ENCODE peak calls at places on chromosomes 13 and 19, in five cellular contexts. One of them, this sample, is unnamed.

GRCh38 chr13:67421475-67421874 is 191.3 kb upstream of the PCDH9 start:
- DNase-seq in psoas muscle: no peak
- DNase-seq in RWPE1: no peak
- DNase-seq in bronchial epithelial cell: no peak
- DNase-seq in left ventricle myocardium inferior: no peak
- DNase-seq in this sample: no peak

GRCh38 chr19:15291089-15291488 is 41.2 kb downstream of the BRD4 start:
- DNase-seq in psoas muscle: no peak
- DNase-seq in RWPE1: no peak
- DNase-seq in bronchial epithelial cell: no peak
- DNase-seq in left ventricle myocardium inferior: no peak
- DNase-seq in this sample: no peak

GRCh38 chr13:23681253-23681652 is 111.0 kb downstream of the TNFRSF19 start:
- DNase-seq in psoas muscle: no peak
- DNase-seq in RWPE1: no peak
- DNase-seq in bronchial epithelial cell: peak
- DNase-seq in left ventricle myocardium inferior: no peak
- DNase-seq in this sample: no peak

GRCh38 chr19:13934785-13935109 is 3.5 kb downstream of the PODNL1 start:
- DNase-seq in psoas muscle: no peak
- DNase-seq in RWPE1: no peak
- DNase-seq in bronchial epithelial cell: no peak
- DNase-seq in left ventricle myocardium inferior: no peak
- DNase-seq in this sample: no peak

GRCh38 chr19:54149021-54149812 is 10.3 kb downstream of the LENG1 start:
- DNase-seq in psoas muscle: no peak
- DNase-seq in RWPE1: no peak
- DNase-seq in bronchial epithelial cell: no peak
- DNase-seq in left ventricle myocardium inferior: no peak
- DNase-seq in this sample: no peak

GRCh38 chr19:56105090-56105701 is 15.9 kb downstream of the ZNF787 start:
- DNase-seq in psoas muscle: peak
- DNase-seq in RWPE1: no peak
- DNase-seq in bronchial epithelial cell: peak
- DNase-seq in left ventricle myocardium inferior: peak
- DNase-seq in this sample: peak

GRCh38 chr19:15297416-15298224 is 34.7 kb downstream of the BRD4 start:
- DNase-seq in psoas muscle: no peak
- DNase-seq in RWPE1: peak
- DNase-seq in bronchial epithelial cell: peak
- DNase-seq in left ventricle myocardium inferior: no peak
- DNase-seq in this sample: no peak

GRCh38 chr19:33731886-33732285 is 64.8 kb upstream of the KCTD15 start:
- DNase-seq in psoas muscle: no peak
- DNase-seq in RWPE1: no peak
- DNase-seq in bronchial epithelial cell: no peak
- DNase-seq in left ventricle myocardium inferior: no peak
- DNase-seq in this sample: no peak

GRCh38 chr19:571127-571974 is 1.0 kb upstream of the BSG start:
- DNase-seq in psoas muscle: peak
- DNase-seq in RWPE1: no peak
- DNase-seq in bronchial epithelial cell: peak
- DNase-seq in left ventricle myocardium inferior: no peak
- DNase-seq in this sample: peak

GRCh38 chr13:42816538-42816937 is 35.2 kb downstream of the FAM216B start:
- DNase-seq in psoas muscle: no peak
- DNase-seq in RWPE1: no peak
- DNase-seq in bronchial epithelial cell: peak
- DNase-seq in left ventricle myocardium inferior: no peak
- DNase-seq in this sample: no peak
- TF ChIP-seq CTCF in psoas muscle: no peak
- TF ChIP-seq CTCF in RWPE1: no peak
- TF ChIP-seq CTCF in bronchial epithelial cell: peak
- TF ChIP-seq CTCF in left ventricle myocardium inferior: no peak
- TF ChIP-seq CTCF in this sample: no peak

DNA sequence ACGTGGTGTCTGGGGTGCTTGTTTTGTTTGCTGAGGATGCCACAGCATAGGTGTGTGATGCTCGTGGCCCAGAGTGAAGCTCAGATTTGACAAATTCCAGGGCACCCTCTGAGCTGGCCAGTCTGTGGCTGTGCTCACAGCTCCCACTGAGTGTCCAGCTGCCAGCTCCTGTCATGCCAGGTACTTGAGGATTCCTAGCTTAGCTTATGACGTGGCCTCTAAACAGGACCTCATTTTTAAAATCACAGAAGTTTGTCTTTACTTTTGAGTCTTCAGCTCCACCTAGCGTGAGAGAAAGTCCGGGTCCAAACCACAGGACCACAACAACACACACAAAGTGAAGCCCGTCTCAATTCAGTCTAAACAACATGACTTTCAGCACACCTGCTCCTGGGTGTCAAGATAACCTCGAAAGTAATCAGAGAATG is 117.3 kb downstream of the RAB20 start:
- DNase-seq in psoas muscle: no peak
- DNase-seq in RWPE1: no peak
- DNase-seq in bronchial epithelial cell: peak
- DNase-seq in left ventricle myocardium inferior: peak
- DNase-seq in this sample: no peak
- TF ChIP-seq CTCF in psoas muscle: no peak
- TF ChIP-seq CTCF in RWPE1: no peak
- TF ChIP-seq CTCF in bronchial epithelial cell: no peak
- TF ChIP-seq CTCF in left ventricle myocardium inferior: peak
- TF ChIP-seq CTCF in this sample: no peak

DNA sequence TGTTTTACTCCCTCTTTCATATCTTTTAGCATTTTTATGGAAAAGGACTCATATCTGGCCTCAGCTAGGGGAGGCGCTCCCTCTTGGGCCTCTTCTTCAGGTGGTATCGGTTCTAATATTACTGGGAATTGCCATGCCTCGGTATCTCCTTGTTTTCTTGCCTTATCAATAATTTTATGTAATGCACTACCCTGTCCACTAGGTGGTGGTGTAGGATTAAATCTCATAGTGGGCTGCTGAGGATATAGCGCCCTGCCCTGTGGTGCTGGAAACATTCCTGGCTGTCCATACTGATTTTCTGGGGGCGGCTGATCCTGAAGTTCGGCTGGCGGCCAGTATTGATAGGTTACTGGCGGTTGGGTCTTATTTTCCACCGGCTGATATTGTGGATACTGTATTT is 35.8 kb downstream of the ZNF420 start:
- DNase-seq in psoas muscle: no peak
- DNase-seq in RWPE1: no peak
- DNase-seq in bronchial epithelial cell: no peak
- DNase-seq in left ventricle myocardium inferior: no peak
- DNase-seq in this sample: no peak
- TF ChIP-seq CTCF in psoas muscle: no peak
- TF ChIP-seq CTCF in RWPE1: no peak
- TF ChIP-seq CTCF in bronchial epithelial cell: no peak
- TF ChIP-seq CTCF in left ventricle myocardium inferior: no peak
- TF ChIP-seq CTCF in this sample: no peak

GRCh38 chr19:9823816-9824215 is 3.9 kb upstream of the UBL5 start:
- DNase-seq in psoas muscle: no peak
- DNase-seq in RWPE1: no peak
- DNase-seq in bronchial epithelial cell: no peak
- DNase-seq in left ventricle myocardium inferior: no peak
- DNase-seq in this sample: no peak
- TF ChIP-seq CTCF in psoas muscle: no peak
- TF ChIP-seq CTCF in RWPE1: no peak
- TF ChIP-seq CTCF in bronchial epithelial cell: no peak
- TF ChIP-seq CTCF in left ventricle myocardium inferior: no peak
- TF ChIP-seq CTCF in this sample: no peak

GRCh38 chr19:30686252-30686762 is 314.1 kb downstream of the ZNF536 start:
- DNase-seq in psoas muscle: no peak
- DNase-seq in RWPE1: no peak
- DNase-seq in bronchial epithelial cell: no peak
- DNase-seq in left ventricle myocardium inferior: no peak
- DNase-seq in this sample: no peak
- TF ChIP-seq CTCF in psoas muscle: no peak
- TF ChIP-seq CTCF in RWPE1: no peak
- TF ChIP-seq CTCF in bronchial epithelial cell: no peak
- TF ChIP-seq CTCF in left ventricle myocardium inferior: peak
- TF ChIP-seq CTCF in this sample: no peak

DNA sequence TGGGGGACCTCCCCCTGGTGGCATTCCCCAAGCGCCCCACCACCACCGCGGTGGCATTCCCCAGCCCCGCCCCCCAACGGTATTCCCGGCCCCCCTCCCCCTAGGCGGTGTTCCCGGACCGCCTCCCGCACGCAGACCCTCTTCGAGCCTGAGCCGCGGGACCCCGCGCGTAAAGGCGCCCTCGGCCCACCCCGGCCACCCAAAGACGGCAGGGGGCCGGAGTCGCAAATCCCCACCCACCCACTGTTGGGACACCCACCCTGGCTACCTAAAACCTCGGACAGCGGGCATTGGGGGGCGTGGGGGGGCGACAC is 22.4 kb downstream of the OLFM2 start:
- DNase-seq in psoas muscle: no peak
- DNase-seq in RWPE1: peak
- DNase-seq in bronchial epithelial cell: no peak
- DNase-seq in left ventricle myocardium inferior: no peak
- DNase-seq in this sample: no peak
- TF ChIP-seq CTCF in psoas muscle: no peak
- TF ChIP-seq CTCF in RWPE1: no peak
- TF ChIP-seq CTCF in bronchial epithelial cell: no peak
- TF ChIP-seq CTCF in left ventricle myocardium inferior: no peak
- TF ChIP-seq CTCF in this sample: no peak